ENCODE peak calls at places on chromosomes 2 and 18, in six cellular contexts. One of them, this sample, is unnamed.

GRCh38 chr2:43293744-43294695 is 67.6 kb upstream of the ZFP36L2 start:
- DNase-seq in tibial nerve: no peak
- DNase-seq in stimulated activated CD8-positive, alpha-beta memory T cell treated with anti-CD3 and anti-CD28 coated beads, Interleukin-15, amount 100 ng/mL, for 48 hours: peak
- DNase-seq in HepG2: peak
- DNase-seq in NCI-H1048: no peak
- DNase-seq in stomach: no peak
- DNase-seq in this sample: no peak

GRCh38 chr18:5977022-5977421 is 81.7 kb upstream of the TMEM200C start:
- DNase-seq in HepG2: no peak
- DNase-seq in stimulated activated CD8-positive, alpha-beta memory T cell treated with anti-CD3 and anti-CD28 coated beads, Interleukin-15, amount 100 ng/mL, for 48 hours: no peak
- DNase-seq in stomach: no peak
- DNase-seq in tibial nerve: no peak
- DNase-seq in NCI-H1048: no peak
- DNase-seq in this sample: no peak

GRCh38 chr2:88656690-88657089 is 29.4 kb upstream of the EIF2AK3 start:
- DNase-seq in tibial nerve: no peak
- DNase-seq in stimulated activated CD8-positive, alpha-beta memory T cell treated with anti-CD3 and anti-CD28 coated beads, Interleukin-15, amount 100 ng/mL, for 48 hours: no peak
- DNase-seq in NCI-H1048: no peak
- DNase-seq in HepG2: no peak
- DNase-seq in stomach: no peak
- DNase-seq in this sample: no peak

GRCh38 chr2:213232649-213233437 is 51.4 kb upstream of the SPAG16 start:
- DNase-seq in stimulated activated CD8-positive, alpha-beta memory T cell treated with anti-CD3 and anti-CD28 coated beads, Interleukin-15, amount 100 ng/mL, for 48 hours: peak
- DNase-seq in HepG2: no peak
- DNase-seq in NCI-H1048: no peak
- DNase-seq in tibial nerve: no peak
- DNase-seq in stomach: no peak
- DNase-seq in this sample: no peak

GRCh38 chr2:9654429-9655100 is 23.8 kb upstream of the YWHAQ start:
- DNase-seq in HepG2: no peak
- DNase-seq in NCI-H1048: no peak
- DNase-seq in stimulated activated CD8-positive, alpha-beta memory T cell treated with anti-CD3 and anti-CD28 coated beads, Interleukin-15, amount 100 ng/mL, for 48 hours: no peak
- DNase-seq in tibial nerve: no peak
- DNase-seq in stomach: no peak
- DNase-seq in this sample: no peak

GRCh38 chr2:28753043-28753683 is 1.5 kb downstream of the PPP1CB start:
- DNase-seq in stimulated activated CD8-positive, alpha-beta memory T cell treated with anti-CD3 and anti-CD28 coated beads, Interleukin-15, amount 100 ng/mL, for 48 hours: no peak
- DNase-seq in stomach: peak
- DNase-seq in NCI-H1048: no peak
- DNase-seq in tibial nerve: peak
- DNase-seq in HepG2: peak
- DNase-seq in this sample: no peak

GRCh38 chr2:190887089-190887488 is 6.5 kb downstream of the GLS start:
- DNase-seq in NCI-H1048: no peak
- DNase-seq in tibial nerve: no peak
- DNase-seq in stomach: no peak
- DNase-seq in HepG2: no peak
- DNase-seq in stimulated activated CD8-positive, alpha-beta memory T cell treated with anti-CD3 and anti-CD28 coated beads, Interleukin-15, amount 100 ng/mL, for 48 hours: no peak
- DNase-seq in this sample: no peak

GRCh38 chr2:100104718-100105677 is 37.4 kb downstream of the AFF3 start:
- DNase-seq in HepG2: no peak
- DNase-seq in stomach: peak
- DNase-seq in tibial nerve: no peak
- DNase-seq in NCI-H1048: no peak
- DNase-seq in stimulated activated CD8-positive, alpha-beta memory T cell treated with anti-CD3 and anti-CD28 coated beads, Interleukin-15, amount 100 ng/mL, for 48 hours: no peak
- DNase-seq in this sample: no peak

GRCh38 chr2:133054297-133054696 is 384.3 kb upstream of the LYPD1 start:
- DNase-seq in stomach: no peak
- DNase-seq in stimulated activated CD8-positive, alpha-beta memory T cell treated with anti-CD3 and anti-CD28 coated beads, Interleukin-15, amount 100 ng/mL, for 48 hours: no peak
- DNase-seq in NCI-H1048: no peak
- DNase-seq in HepG2: no peak
- DNase-seq in tibial nerve: no peak
- DNase-seq in this sample: no peak